ENCODE peak calls at places on chromosomes 7 and 10, in five cellular contexts. F is body of pancreas; B is astrocyte; W is CD8-positive, alpha-beta T cell; N is cardiac fibroblast. M is an unnamed sample.
A peak's percentile ranks its signal among the peaks of the same experiment; 100 is the strongest.

GRCh38 chr7:131231381-131232220 is 96.1 kb upstream of the MKLN1 start:
- DNase-seq in B (peak; percentile 18), F (no peak), N (peak; percentile 84), W (peak; percentile 38), M (peak; percentile 82)

GRCh38 chr7:140653319-140654108 is 12.9 kb upstream of the DENND2A start:
- DNase-seq in N (peak; percentile 81), W (no peak), F (peak; percentile 61), B (peak; percentile 48), M (no peak)

GRCh38 chr7:130489140-130489967 is 2.5 kb upstream of the MEST start:
- DNase-seq in N (peak; percentile 34), B (peak; percentile 98), F (no peak), W (no peak), M (no peak)

GRCh38 chr10:52778511-52779392 is 6.2 kb upstream of the MBL2 start:
- DNase-seq in W (no peak), N (peak; percentile 49), B (peak; percentile 16), F (no peak), M (no peak)

GRCh38 chr10:124453965-124454610 is 4.3 kb upstream of the NKX1-2 start:
- DNase-seq in F (no peak), W (no peak), N (no peak), B (no peak), M (no peak)

GRCh38 chr7:44636926-44637325 is 30.5 kb downstream of the OGDH start:
- DNase-seq in W (no peak), N (no peak), B (no peak), F (no peak), M (no peak)

GRCh38 chr7:48424731-48425130 is 253.5 kb downstream of the ABCA13 start:
- DNase-seq in W (no peak), N (peak; percentile 55), F (no peak), B (no peak), M (no peak)

GRCh38 chr7:108266489-108266888 is 136.3 kb upstream of the LAMB4 start:
- DNase-seq in N (peak; percentile 33), F (no peak), B (peak; percentile 29), W (no peak), M (no peak)

GRCh38 chr7:157656195-157656769 is 319.5 kb downstream of the DNAJB6 start:
- DNase-seq in B (no peak), F (no peak), N (no peak), W (no peak), M (no peak)

GRCh38 chr10:116253716-116254115 is 19.3 kb downstream of the GFRA1 start:
- DNase-seq in F (no peak), B (no peak), N (no peak), W (no peak), M (no peak)

GRCh38 chr10:116211682-116212081 is 61.3 kb downstream of the GFRA1 start:
- DNase-seq in B (peak; percentile 90), F (no peak), W (no peak), N (peak; percentile 1), M (no peak)

GRCh38 chr7:76260171-76260703 is 42.2 kb upstream of the HSPB1 start:
- DNase-seq in F (no peak), B (no peak), N (peak; percentile 28), W (peak; percentile 17), M (no peak)

GRCh38 chr10:116545122-116545521 is 609 bp upstream of the PNLIP start:
- DNase-seq in N (no peak), W (no peak), B (no peak), F (no peak), M (no peak)

GRCh38 chr7:80827238-80827633 is 91.6 kb downstream of the SEMA3C start:
- DNase-seq in N (peak; percentile 58), W (no peak), B (no peak), F (no peak), M (no peak)

GRCh38 chr7:5596046-5596895 is 172.6 kb upstream of the TNRC18 start:
- DNase-seq in F (peak; percentile 34), B (peak; percentile 94), N (peak; percentile 95), W (no peak), M (no peak)

GRCh38 chr10:19498348-19499290 is 317.6 kb upstream of the PLXDC2 start:
- DNase-seq in B (no peak), F (no peak), N (peak; percentile 42), W (no peak), M (no peak)

GRCh38 chr10:93235686-93236085 is 162.0 kb downstream of the CYP26A1 start:
- DNase-seq in N (peak; percentile 92), W (no peak), B (peak; percentile 16), F (no peak), M (no peak)

GRCh38 chr10:98332623-98333269 is 64.8 kb upstream of the LOXL4 start:
- DNase-seq in W (no peak), F (no peak), N (no peak), B (no peak), M (no peak)

GRCh38 chr10:95864906-95865813 is 42.6 kb upstream of the CC2D2B start:
- DNase-seq in F (no peak), B (peak; percentile 67), N (peak; percentile 90), W (peak; percentile 2), M (peak; percentile 44)

GRCh38 chr7:46290374-46291061 is 369.4 kb upstream of the IGFBP3 start:
- DNase-seq in N (no peak), W (no peak), F (no peak), B (no peak), M (no peak)

GRCh38 chr10:100909506-100910260 is 3.1 kb upstream of the SLF2 start:
- DNase-seq in B (no peak), N (no peak), F (no peak), W (no peak), M (no peak)

GRCh38 chr10:30537586-30537985 is 92.0 kb downstream of the LYZL2 start:
- DNase-seq in B (no peak), N (no peak), W (no peak), F (no peak), M (no peak)

GRCh38 chr7:783556-784490 is 48.5 kb upstream of the SUN1 start:
- DNase-seq in W (no peak), B (no peak), N (no peak), F (no peak), M (no peak)

GRCh38 chr10:49094707-49095106 is 20.6 kb downstream of the VSTM4 start:
- DNase-seq in W (no peak), N (no peak), F (no peak), B (no peak), M (no peak)

GRCh38 chr7:100694196-100694745 is at the start of gene GIGYF1:
- DNase-seq in W (no peak), B (peak; percentile 20), N (peak; percentile 52), F (peak; percentile 72), M (no peak)

GRCh38 chr10:119268871-119269506 is 61.6 kb downstream of the GRK5 start:
- DNase-seq in N (peak; percentile 64), W (peak; percentile 69), F (no peak), B (no peak), M (peak; percentile 60)

GRCh38 chr7:27170936-27171635 is 3.0 kb downstream of the HOXA10 start:
- DNase-seq in B (no peak), W (no peak), N (no peak), F (no peak), M (no peak)

GRCh38 chr10:119859422-119860258 is 13.0 kb downstream of the MCMBP start:
- DNase-seq in N (peak; percentile 74), F (no peak), B (peak; percentile 32), W (no peak), M (no peak)

GRCh38 chr10:117112220-117112619 is 25.9 kb downstream of the VAX1 start:
- DNase-seq in B (no peak), F (no peak), W (no peak), N (no peak), M (no peak)

GRCh38 chr10:5076615-5077014 is 17.6 kb upstream of the AKR1C3 start:
- DNase-seq in W (no peak), B (peak; percentile 80), N (peak; percentile 9), F (no peak), M (no peak)

GRCh38 chr10:119608316-119609155 is 11.8 kb upstream of the TIAL1 start:
- DNase-seq in B (peak; percentile 8), N (peak; percentile 46), F (peak; percentile 52), W (no peak), M (no peak)

GRCh38 chr7:7118822-7119221 is 63.5 kb upstream of the C1GALT1 start:
- DNase-seq in W (no peak), F (no peak), B (no peak), N (no peak), M (no peak)
- TF ChIP-seq CTCF in W (no peak), F (no peak), B (no peak), N (no peak), M (no peak)

DNA sequence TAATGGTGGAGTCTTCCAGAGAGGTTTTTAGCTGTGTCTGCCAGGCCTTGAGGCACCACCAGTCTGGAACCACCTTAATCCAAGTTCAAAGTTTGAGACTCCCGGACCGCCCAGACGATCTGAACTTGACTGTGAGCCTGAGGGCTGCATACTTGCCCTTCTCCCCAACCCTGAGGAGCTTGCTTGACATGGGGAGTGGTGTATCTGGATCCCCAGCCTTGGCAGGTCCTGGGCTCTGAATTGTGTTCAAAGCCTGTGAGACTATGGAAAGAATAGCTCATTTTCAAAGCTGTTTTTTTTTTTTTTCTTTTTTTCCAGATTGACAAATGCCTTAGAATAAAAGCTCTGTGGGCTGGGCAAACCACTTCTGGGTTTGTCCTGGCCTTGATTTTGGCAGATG is 22.3 kb upstream of the CAMK1D start:
- DNase-seq in N (no peak), B (no peak), F (no peak), W (no peak), M (no peak)
- TF ChIP-seq CTCF in N (no peak), B (no peak), F (no peak), W (no peak), M (no peak)

DNA sequence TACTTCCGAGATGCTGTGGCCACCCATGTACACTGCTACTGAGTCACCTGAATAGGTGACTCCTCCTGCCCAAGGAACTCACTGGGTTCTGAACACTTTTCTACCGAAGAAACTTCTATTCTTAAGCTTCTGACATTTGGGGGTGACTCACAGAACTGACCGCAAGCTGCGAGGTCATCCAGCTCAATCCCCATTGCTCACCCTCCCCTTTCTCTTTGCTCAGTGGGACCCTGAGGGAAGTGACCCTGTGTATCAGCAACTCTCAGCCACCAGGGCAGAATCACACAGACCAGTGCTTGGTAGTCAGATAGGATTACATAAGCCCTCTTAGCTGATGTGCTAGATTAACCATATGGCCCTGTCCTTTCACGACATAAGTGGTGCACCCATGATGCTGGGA is 46.3 kb downstream of the INSYN2A start:
- DNase-seq in N (peak; percentile 73), B (peak; percentile 74), F (no peak), W (no peak), M (no peak)
- TF ChIP-seq CTCF in N (no peak), B (no peak), F (no peak), W (no peak), M (no peak)

GRCh38 chr10:84257343-84258020 is 12.6 kb downstream of the RGR start:
- DNase-seq in N (no peak), B (no peak), W (no peak), F (no peak), M (no peak)
- TF ChIP-seq CTCF in N (no peak), B (no peak), W (no peak), F (no peak), M (no peak)

DNA sequence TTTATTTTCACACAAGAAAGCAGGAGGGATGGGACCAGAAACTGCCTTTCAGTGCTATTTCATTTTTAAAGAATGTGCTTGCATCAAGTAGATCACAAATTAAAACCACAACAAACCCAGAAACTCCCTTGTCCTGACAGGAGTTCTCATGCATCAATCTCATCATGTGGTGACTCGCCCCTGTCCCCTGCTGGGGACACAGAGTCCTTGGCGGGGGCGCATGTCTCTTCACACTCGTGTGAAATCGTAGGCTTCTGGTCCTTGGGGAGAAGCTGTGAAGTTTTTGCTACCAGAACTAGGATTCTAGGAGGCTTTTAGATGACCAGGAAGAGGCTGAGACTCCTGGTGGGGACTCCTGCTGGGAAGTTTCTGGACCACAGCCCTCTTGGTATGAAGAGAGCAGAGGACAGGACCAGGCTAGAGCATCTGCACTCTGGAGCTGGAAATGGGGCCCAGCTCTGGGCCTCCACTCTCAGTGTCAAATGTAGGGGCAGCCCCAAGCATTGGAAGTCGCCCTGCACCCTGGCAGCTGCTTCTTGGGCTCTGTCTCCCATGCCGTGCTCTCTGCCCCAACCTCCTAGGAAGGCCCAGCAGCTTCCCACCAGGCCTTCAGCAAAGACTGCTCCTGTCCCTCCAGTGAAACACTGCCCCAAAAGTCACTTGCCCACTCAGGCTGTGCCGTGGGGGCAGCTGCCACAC is 9.8 kb upstream of the OPN4 start:
- DNase-seq in W (no peak), F (no peak), B (peak; percentile 29), N (peak; percentile 29), M (no peak)
- TF ChIP-seq CTCF in W (no peak), F (no peak), B (no peak), N (peak; percentile 27), M (peak; percentile 30)

M was measured in GM12864.